ENCODE peak calls at places on chromosomes 16 and 17, in seven cellular contexts. V, M, A, J, P, Q and Y are unnamed samples.
A peak's percentile ranks its signal among the peaks of the same experiment; 100 is the strongest.

GRCh38 chr17:72887917-72888316 is 204.6 kb downstream of the SLC39A11 start:
- DNase-seq in M (no peak), P (no peak), A (no peak), J (no peak), V (no peak), Q (no peak), Y (no peak)

GRCh38 chr17:35588196-35588920 is 1.2 kb downstream of the AP2B1 start:
- DNase-seq in Q (no peak), P (no peak), A (no peak), V (no peak), M (no peak), J (no peak), Y (no peak)

GRCh38 chr17:17474341-17474740 is 2.5 kb upstream of the MED9 start:
- DNase-seq in V (no peak), A (no peak), Q (no peak), J (no peak), M (no peak), P (no peak), Y (no peak)

GRCh38 chr16:1983544-1984346 is at the start of gene GFER:
- DNase-seq in Q (peak; percentile 96), J (peak; percentile 97), P (peak; percentile 96), M (peak; percentile 85), A (peak; percentile 93), V (peak; percentile 91), Y (no peak)

GRCh38 chr16:71658771-71659170 is 32.8 kb downstream of the MARVELD3 start:
- DNase-seq in P (no peak), M (no peak), J (no peak), A (no peak), V (no peak), Q (no peak), Y (no peak)

GRCh38 chr17:6779411-6779810 is 3.4 kb downstream of the FBXO39 start:
- DNase-seq in Q (no peak), V (no peak), A (no peak), M (no peak), P (no peak), J (no peak), Y (no peak)

GRCh38 chr17:27245230-27245696 is 48.7 kb upstream of the WSB1 start:
- DNase-seq in Q (peak; percentile 87), M (peak; percentile 86), V (peak; percentile 89), P (peak; percentile 59), A (peak; percentile 88), J (peak; percentile 94), Y (no peak)

GRCh38 chr16:5516115-5516514 is 418.5 kb upstream of the EEF2KMT start:
- DNase-seq in J (no peak), P (no peak), A (no peak), Q (no peak), M (no peak), V (no peak), Y (no peak)

GRCh38 chr16:14097182-14097951 is 26.2 kb downstream of the MRTFB start:
- DNase-seq in V (no peak), J (no peak), A (no peak), Q (no peak), P (no peak), M (no peak), Y (no peak)

GRCh38 chr17:32755045-32755805 is 121.7 kb downstream of the MYO1D start:
- DNase-seq in Q (no peak), J (no peak), M (no peak), A (no peak), V (no peak), P (no peak), Y (no peak)

GRCh38 chr17:72446525-72447250 is 325.9 kb downstream of the SOX9 start:
- DNase-seq in M (no peak), P (no peak), A (no peak), Q (peak; percentile 80), J (no peak), V (no peak), Y (no peak)

GRCh38 chr17:67995568-67996191 is 589 bp downstream of the C17orf58 start:
- DNase-seq in V (no peak), Q (peak; percentile 51), J (no peak), P (peak; percentile 60), M (peak; percentile 43), A (peak; percentile 35), Y (peak; percentile 68)

GRCh38 chr16:29986931-29987330 is 8.5 kb downstream of the HIRIP3 start:
- DNase-seq in P (no peak), J (no peak), M (no peak), Q (peak; percentile 15), V (no peak), A (no peak), Y (no peak)

GRCh38 chr16:87392823-87393679 is 915 bp downstream of the MAP1LC3B start:
- DNase-seq in M (peak; percentile 51), P (peak; percentile 61), J (peak; percentile 92), V (peak; percentile 56), Q (peak; percentile 74), A (no peak), Y (peak; percentile 91)
- TF ChIP-seq CTCF in M (peak; percentile 36), P (no peak), J (no peak), V (peak; percentile 43), Q (no peak), A (peak; percentile 65), Y (peak; percentile 72)

GRCh38 chr17:74990581-74991105 is 3.2 kb downstream of the CDR2L start:
- DNase-seq in V (no peak), P (no peak), Q (no peak), J (no peak), M (no peak), A (no peak), Y (no peak)

GRCh38 chr17:74992223-74992622 is 4.8 kb downstream of the CDR2L start:
- DNase-seq in J (no peak), A (no peak), M (no peak), V (no peak), Q (no peak), P (no peak), Y (no peak)

GRCh38 chr17:74986206-74986576 is 1.2 kb upstream of the CDR2L start:
- DNase-seq in Q (no peak), P (no peak), M (no peak), A (no peak), J (no peak), V (no peak), Y (no peak)

GRCh38 chr17:74987418-74987908 is at the start of gene CDR2L:
- DNase-seq in P (peak; percentile 99), Q (peak; percentile 98), V (peak; percentile 95), M (peak; percentile 99), A (peak; percentile 97), J (peak; percentile 98), Y (peak; percentile 98)

DNA sequence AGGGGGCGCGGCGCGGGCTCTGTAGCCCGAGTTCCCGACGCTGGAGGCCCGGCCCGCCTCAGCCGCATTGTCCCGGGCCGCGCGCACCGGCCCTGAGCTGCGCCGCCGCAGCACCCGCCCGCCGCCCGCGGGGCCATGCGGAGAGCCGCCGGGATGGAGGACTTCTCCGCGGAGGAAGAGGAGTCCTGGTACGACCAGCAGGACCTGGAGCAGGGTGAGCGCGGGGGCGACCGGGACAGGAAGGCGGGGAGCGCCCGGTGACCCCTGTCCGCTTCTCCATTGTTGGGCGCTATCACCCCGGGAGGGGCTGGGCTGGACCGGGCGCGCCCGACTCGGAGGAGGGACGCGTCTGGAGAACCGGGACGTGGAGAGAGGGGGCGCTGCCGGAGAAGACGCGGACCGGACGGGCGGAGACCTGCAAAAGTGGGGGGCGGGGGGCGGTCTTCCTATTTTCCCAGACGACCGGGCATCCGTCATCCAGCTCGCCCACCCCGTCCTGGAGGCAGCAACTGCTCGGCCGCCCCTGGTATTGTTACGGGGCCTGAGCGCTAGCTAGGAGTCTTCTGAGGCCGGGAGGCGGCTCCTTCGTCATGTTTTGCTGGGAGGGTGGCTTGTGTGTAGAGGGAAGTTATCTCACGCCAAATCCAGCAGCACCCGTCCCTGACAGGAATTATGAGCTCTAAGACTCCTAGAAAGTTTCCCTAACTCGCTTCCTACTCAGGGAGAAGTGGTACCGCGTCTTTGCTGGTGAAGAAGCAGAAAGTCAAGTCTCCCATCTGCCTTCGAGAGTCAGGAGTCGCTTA is 678 bp downstream of the CDR2L start:
- DNase-seq in V (peak; percentile 62), A (peak; percentile 93), P (peak; percentile 78), M (peak; percentile 88), J (peak; percentile 90), Q (peak; percentile 80), Y (peak; percentile 94)
- TF ChIP-seq CTCF in V (peak; percentile 27), A (peak; percentile 64), P (no peak), M (peak; percentile 46), J (no peak), Q (no peak), Y (peak; percentile 73)

DNA sequence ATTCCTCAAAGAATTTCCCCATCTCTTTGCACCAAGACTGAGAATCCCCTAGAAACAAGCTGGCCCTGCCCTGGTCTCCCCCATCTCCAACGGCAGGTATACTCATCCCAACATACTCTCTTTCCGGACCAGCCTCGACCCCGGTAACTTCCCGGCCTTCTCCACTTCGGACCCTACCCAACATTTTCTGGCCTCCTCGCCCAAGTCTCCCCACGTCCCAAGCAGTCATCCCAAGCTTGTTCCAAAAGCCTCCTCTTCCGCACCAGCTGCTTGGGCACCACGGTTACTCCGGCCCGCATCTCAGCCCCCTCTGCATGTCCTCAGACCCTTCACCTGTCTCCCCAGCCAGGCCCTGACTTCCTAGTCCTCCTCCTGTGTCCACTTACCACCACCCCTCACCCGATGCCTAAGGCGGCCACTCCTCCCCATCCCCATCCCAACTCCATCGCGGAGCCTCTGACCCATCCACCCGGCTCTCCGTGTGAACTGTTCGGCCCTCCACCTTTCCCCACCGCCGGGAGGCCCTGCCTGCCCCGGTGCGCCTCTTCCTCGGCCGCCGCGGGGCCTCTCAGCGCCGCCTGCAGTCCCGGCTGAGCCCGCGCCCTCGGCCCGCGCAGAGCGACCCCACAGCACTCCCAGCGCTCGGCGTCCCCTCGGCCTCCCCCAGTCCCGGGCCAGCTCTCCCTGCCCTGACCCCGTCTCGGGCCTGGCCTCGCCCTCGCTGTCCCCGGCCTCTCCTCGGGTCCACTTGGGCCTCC is 993 bp downstream of the PITPNA start:
- DNase-seq in J (peak; percentile 86), A (no peak), Q (peak; percentile 59), P (peak; percentile 59), V (peak; percentile 25), M (no peak), Y (no peak)
- TF ChIP-seq CTCF in J (no peak), A (peak; percentile 51), Q (no peak), P (no peak), V (no peak), M (peak; percentile 13), Y (peak; percentile 70)

DNA sequence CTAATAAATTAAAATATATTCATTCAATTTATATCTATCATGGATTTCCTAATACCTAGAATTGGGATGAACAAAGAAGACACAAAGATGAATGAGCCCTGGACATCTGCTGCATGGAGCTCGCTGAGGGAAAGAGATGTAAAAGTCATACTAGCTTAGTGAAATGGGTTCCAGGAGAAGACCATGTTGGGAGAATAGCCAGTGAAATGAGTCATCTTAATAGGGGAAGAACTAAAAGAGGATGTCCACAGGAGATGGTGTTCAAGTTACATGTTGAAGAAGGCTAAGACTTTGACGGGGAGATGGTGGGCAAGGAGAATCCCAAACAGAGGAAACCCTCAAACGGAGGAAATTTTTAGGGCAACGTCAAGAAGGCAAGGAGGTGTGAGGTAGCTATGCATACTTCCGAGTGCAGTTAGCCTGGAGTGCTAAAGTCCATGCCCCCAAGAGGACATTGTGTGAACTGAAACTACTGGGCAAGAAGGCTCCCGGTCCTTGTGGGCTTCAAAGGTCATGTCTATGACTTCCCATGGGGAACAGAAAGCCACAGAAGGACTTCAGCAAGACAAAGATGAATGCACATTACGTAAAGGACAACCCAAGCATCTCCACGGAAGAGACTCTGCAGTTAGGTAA is 220.5 kb upstream of the CDH11 start:
- DNase-seq in V (no peak), J (no peak), A (no peak), M (no peak), Q (no peak), P (no peak), Y (no peak)
- TF ChIP-seq CTCF in V (no peak), J (no peak), A (no peak), M (no peak), Q (no peak), P (no peak), Y (peak; percentile 9)

GRCh38 chr17:859461-860195 is 77.5 kb downstream of the MRM3 start:
- DNase-seq in J (no peak), P (no peak), V (no peak), Q (no peak), A (peak; percentile 48), M (no peak), Y (no peak)
- TF ChIP-seq CTCF in J (no peak), P (no peak), V (no peak), Q (no peak), A (no peak), M (no peak), Y (no peak)